ENCODE peak calls at places on chromosomes 1 and 21, in six cellular contexts. V, E, A, J, H and Z are unnamed samples.

GRCh38 chr1:46401514-46401913 is 7.4 kb downstream of the FAAH start:
- DNase-seq in V (no peak), E (no peak), A (no peak), J (no peak), H (no peak), Z (peak; percentile 48)

GRCh38 chr1:20185834-20186782 is at the start of the genes PLA2G2C and UBXN10:
- DNase-seq in V (peak; percentile 57), E (no peak), A (peak; percentile 88), J (peak; percentile 87), H (peak; percentile 84), Z (peak; percentile 95)

GRCh38 chr1:24042375-24042774 is 62.2 kb upstream of the SRSF10 start:
- DNase-seq in V (no peak), E (no peak), A (no peak), J (no peak), H (no peak), Z (no peak)

GRCh38 chr1:8170059-8170835 is 144.1 kb upstream of the ERRFI1 start:
- DNase-seq in V (no peak), E (no peak), A (no peak), J (peak; percentile 78), H (no peak), Z (peak; percentile 72)

GRCh38 chr1:24932284-24932683 is 2.2 kb upstream of the RUNX3 start:
- DNase-seq in V (no peak), E (peak; percentile 68), A (no peak), J (peak; percentile 94), H (peak; percentile 82), Z (no peak)

GRCh38 chr1:94071391-94071790 is 49.6 kb downstream of the ABCA4 start:
- DNase-seq in V (no peak), E (no peak), A (no peak), J (no peak), H (no peak), Z (no peak)

GRCh38 chr1:234608026-234608719 is 1.8 kb downstream of the IRF2BP2 start:
- DNase-seq in V (peak; percentile 82), E (peak; percentile 83), A (peak; percentile 96), J (peak; percentile 93), H (peak; percentile 81), Z (peak; percentile 94)

GRCh38 chr1:6002714-6003501 is 10.7 kb upstream of the NPHP4 start:
- DNase-seq in V (no peak), E (no peak), A (peak; percentile 69), J (peak; percentile 74), H (peak; percentile 74), Z (peak; percentile 57)

GRCh38 chr1:16012590-16013219 is 5.1 kb downstream of the HSPB7 start:
- DNase-seq in V (peak; percentile 84), E (peak; percentile 21), A (no peak), J (no peak), H (peak; percentile 86), Z (peak; percentile 89)

GRCh38 chr1:5947071-5947821 is 45.0 kb downstream of the NPHP4 start:
- DNase-seq in V (no peak), E (no peak), A (peak; percentile 61), J (no peak), H (no peak), Z (no peak)

GRCh38 chr1:222457084-222457483 is 90.8 kb downstream of the HHIPL2 start:
- DNase-seq in V (no peak), E (no peak), A (no peak), J (no peak), H (no peak), Z (no peak)

GRCh38 chr1:116224561-116224960 is 113.4 kb downstream of the MAB21L3 start:
- DNase-seq in V (no peak), E (no peak), A (no peak), J (no peak), H (no peak), Z (no peak)

GRCh38 chr21:39353295-39353694 is 4.4 kb upstream of the HMGN1 start:
- DNase-seq in V (no peak), E (no peak), A (no peak), J (no peak), H (no peak), Z (no peak)

GRCh38 chr1:95265106-95265505 is 31.1 kb downstream of the RWDD3 start:
- DNase-seq in V (no peak), E (no peak), A (no peak), J (no peak), H (no peak), Z (no peak)

GRCh38 chr1:33634806-33635205 is 162.4 kb downstream of the ZSCAN20 start:
- DNase-seq in V (no peak), E (peak; percentile 18), A (peak; percentile 83), J (no peak), H (no peak), Z (no peak)

GRCh38 chr1:33036051-33036525 is 595 bp downstream of the AK2 start:
- DNase-seq in V (no peak), E (peak; percentile 28), A (no peak), J (no peak), H (no peak), Z (no peak)

GRCh38 chr1:31155216-31155806 is 84.4 kb downstream of the NKAIN1 start:
- DNase-seq in V (peak; percentile 44), E (peak; percentile 43), A (peak; percentile 92), J (peak; percentile 88), H (peak; percentile 78), Z (peak; percentile 82)

GRCh38 chr1:65434760-65435159 is 14.3 kb downstream of the LEPR start:
- DNase-seq in V (no peak), E (no peak), A (no peak), J (no peak), H (no peak), Z (no peak)

GRCh38 chr1:2025491-2025981 is 6.4 kb downstream of the GABRD start:
- DNase-seq in V (peak; percentile 54), E (no peak), A (no peak), J (peak; percentile 83), H (peak; percentile 79), Z (peak; percentile 77)

GRCh38 chr1:94039871-94040569 is 80.9 kb downstream of the ABCA4 start:
- DNase-seq in V (no peak), E (no peak), A (peak; percentile 89), J (no peak), H (no peak), Z (peak; percentile 84)

GRCh38 chr1:53516181-53516580 is 57.0 kb downstream of the DMRTB1 start:
- DNase-seq in V (no peak), E (no peak), A (no peak), J (no peak), H (peak; percentile 58), Z (no peak)

GRCh38 chr1:202145325-202146140 is 996 bp upstream of the ARL8A start:
- DNase-seq in V (no peak), E (no peak), A (no peak), J (no peak), H (no peak), Z (no peak)

GRCh38 chr1:53754484-53755312 is 15.7 kb upstream of the GLIS1 start:
- DNase-seq in V (no peak), E (peak; percentile 39), A (no peak), J (no peak), H (no peak), Z (no peak)

DNA sequence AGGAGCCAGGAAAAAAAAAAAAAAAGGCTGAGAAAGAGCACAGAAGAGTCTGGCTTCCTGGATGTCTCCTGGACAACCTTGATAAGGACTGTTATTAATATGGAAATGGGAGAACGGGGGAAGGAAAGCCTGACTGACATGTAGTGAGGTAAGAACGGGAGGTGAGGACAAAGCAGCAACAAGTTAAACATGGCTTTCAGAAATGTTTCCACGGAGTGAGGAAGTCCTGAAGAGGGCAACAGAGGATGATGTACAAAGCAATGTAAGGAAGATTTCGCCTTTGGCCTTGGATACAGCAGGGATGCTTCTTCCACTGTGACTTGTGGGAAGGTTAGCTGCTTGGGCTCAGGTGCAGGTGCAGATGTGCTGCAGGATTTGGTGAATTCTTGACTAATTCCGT is 11.9 kb upstream of the NIBAN1 start:
- DNase-seq in V (no peak), E (no peak), A (no peak), J (no peak), H (no peak), Z (no peak)
- TF ChIP-seq CTCF in V (no peak), E (peak; percentile 13), A (no peak), J (no peak), H (peak; percentile 23), Z (no peak)

GRCh38 chr21:14545906-14546480 is at the start of gene SAMSN1:
- DNase-seq in V (no peak), E (no peak), A (no peak), J (peak; percentile 84), H (no peak), Z (peak; percentile 69)
- TF ChIP-seq POLR2A in V (no peak), E (no peak), A (no peak), J (peak; percentile 92), H (no peak), Z (peak; percentile 35)

GRCh38 chr1:206805357-206805756 is 33.1 kb upstream of the IL10 start:
- DNase-seq in V (no peak), E (no peak), A (no peak), J (no peak), H (no peak), Z (no peak)

GRCh38 chr1:206808615-206809014 is 36.3 kb upstream of the IL10 start:
- DNase-seq in V (no peak), E (no peak), A (no peak), J (no peak), H (no peak), Z (no peak)

GRCh38 chr1:206812456-206812855 is 40.2 kb upstream of the IL10 start:
- DNase-seq in V (no peak), E (no peak), A (no peak), J (no peak), H (no peak), Z (no peak)

GRCh38 chr1:206814716-206815341 is 42.5 kb upstream of the IL10 start:
- DNase-seq in V (no peak), E (no peak), A (no peak), J (no peak), H (no peak), Z (no peak)

DNA sequence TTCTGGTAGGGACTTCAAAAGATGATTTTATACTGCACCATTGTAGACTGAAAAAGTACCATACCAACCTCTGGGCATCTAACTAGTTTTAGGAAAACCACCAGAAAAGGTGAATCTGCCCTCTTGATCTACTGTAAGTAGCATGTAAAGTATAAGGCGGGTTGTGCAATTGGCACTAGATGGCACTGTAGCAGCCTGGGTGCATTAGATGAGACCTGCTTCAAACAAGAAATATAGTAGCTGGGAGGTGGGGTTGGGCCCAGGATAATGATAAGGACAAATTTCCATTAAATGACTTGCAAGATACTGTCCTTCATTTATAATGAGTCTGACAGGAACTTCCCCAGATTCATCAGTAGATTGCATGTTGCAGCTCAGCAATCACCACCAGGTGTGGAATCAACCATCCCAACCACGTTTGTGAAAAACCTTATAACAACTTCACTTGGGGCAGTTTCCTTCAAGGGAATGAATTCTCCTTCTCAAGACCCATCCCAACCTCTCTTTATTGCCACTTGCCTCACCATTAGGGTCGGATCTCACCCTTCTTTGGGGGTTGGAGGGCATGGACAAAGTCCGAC is 37.3 kb upstream of the IL10 start:
- DNase-seq in V (no peak), E (peak; percentile 16), A (no peak), J (no peak), H (no peak), Z (no peak)
- TF ChIP-seq CTCF in V (no peak), E (peak; percentile 47), A (no peak), J (peak; percentile 59), H (peak; percentile 41), Z (no peak)

DNA sequence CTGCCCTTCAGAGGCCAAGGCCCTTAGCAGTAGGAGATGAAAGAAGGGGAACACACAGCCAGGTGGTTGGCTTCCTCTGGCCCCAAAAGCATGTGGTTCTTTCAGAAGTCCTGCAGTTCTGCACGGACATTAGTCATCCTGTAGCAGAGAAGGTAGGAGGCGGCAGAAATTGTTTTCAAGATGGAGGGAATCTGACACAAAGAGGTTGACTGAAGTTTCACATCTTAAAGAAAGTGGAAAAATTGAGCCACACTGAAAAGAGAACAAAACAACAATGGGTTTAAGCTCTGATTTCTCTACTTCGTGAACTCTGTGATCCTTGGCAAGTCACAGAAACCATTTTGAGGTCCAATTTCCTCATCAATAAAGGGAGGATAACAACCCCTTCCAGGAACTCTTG is 125.3 kb upstream of the DNAH14 start:
- DNase-seq in V (no peak), E (no peak), A (no peak), J (no peak), H (no peak), Z (no peak)
- TF ChIP-seq POLR2A in V (no peak), E (no peak), A (no peak), J (no peak), H (no peak), Z (no peak)